ENCODE peak calls at places on chromosomes 16 and 17, in four cellular contexts. T is GM12878, P is K562, H is HepG2. L is an unnamed sample.

GRCh38 chr16:84585886-84586285 is 32.0 kb downstream of the COTL1 start:
- DNase-seq in T (no peak), P (peak), H (no peak), L (peak)

GRCh38 chr17:15894913-15895658 is 49.8 kb upstream of the ADORA2B start:
- DNase-seq in T (no peak), P (no peak), H (no peak), L (no peak)

GRCh38 chr17:69406906-69407305 is 7.6 kb upstream of the MAP2K6 start:
- DNase-seq in T (no peak), P (no peak), H (no peak), L (no peak)

GRCh38 chr17:41524261-41524660 is 3.8 kb downstream of the KRT19 start:
- DNase-seq in T (no peak), P (no peak), H (no peak), L (no peak)

GRCh38 chr17:63001689-63002394 is 35.8 kb downstream of the TANC2 start:
- DNase-seq in T (no peak), P (no peak), H (no peak), L (no peak)

GRCh38 chr16:9703731-9704130 is 478.5 kb downstream of the GRIN2A start:
- DNase-seq in T (no peak), P (no peak), H (no peak), L (no peak)

GRCh38 chr16:29811170-29811895 is 660 bp upstream of the PRRT2 start:
- DNase-seq in T (peak), P (peak), H (peak), L (peak)

GRCh38 chr17:16662936-16663335 is 9.3 kb upstream of the ZNF624 start:
- DNase-seq in T (no peak), P (no peak), H (no peak), L (no peak)

GRCh38 chr16:7731121-7731520 is 398.5 kb downstream of the RBFOX1 start:
- DNase-seq in T (no peak), P (no peak), H (no peak), L (no peak)

GRCh38 chr16:87143661-87144121 is 173.5 kb downstream of the C16orf95 start:
- DNase-seq in T (no peak), P (no peak), H (no peak), L (peak)

GRCh38 chr16:70700101-70701020 is 14.5 kb upstream of the MTSS2 start:
- DNase-seq in T (no peak), P (no peak), H (no peak), L (no peak)

DNA sequence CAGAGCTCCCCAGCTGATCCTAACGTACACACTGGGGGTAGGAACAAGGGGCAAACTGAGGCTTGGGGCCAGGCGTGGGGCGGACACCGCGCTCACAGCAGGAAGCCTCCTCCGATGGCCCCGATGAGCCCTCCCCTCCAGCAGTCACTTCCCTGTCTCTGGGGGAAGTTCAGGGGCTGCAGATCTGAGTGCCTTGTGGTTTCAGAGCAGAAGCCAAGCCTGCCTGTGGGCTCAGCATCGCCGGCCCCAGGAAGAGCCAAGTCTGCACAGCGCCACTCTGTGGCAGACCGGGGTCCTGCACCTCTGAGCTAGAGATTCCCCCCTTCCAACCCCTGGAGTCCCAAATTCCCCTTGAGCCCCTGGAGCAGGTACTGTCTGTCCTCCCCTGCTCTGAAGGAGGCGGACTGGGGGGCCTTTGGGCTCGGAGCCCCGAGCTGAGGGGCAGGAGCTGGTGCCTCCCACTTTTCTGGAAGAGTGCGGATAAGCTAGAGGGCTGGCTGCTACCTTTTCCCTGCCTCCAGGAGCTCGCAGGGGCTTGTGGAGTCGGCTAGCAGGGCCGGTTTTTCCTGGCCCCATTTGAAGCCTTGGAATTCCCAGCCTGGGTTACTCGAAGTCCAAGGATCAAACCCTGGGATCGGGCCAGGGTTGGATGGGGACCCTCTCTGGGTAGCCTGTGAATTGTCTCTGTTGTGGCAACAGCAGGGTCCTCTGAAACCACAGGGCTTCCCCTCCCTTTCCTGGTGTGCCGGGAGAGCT is 2.9 kb downstream of the GSE1 start:
- DNase-seq in T (peak), P (no peak), H (peak), L (peak)
- TF ChIP-seq TCF7 in T (no peak), P (no peak), H (no peak), L (no peak)

GRCh38 chr17:66779186-66779585 is 55.7 kb upstream of the CACNG5 start:
- DNase-seq in T (no peak), P (no peak), H (no peak), L (no peak)

GRCh38 chr17:66776999-66777688 is 57.8 kb upstream of the CACNG5 start:
- DNase-seq in T (no peak), P (no peak), H (peak), L (no peak)

GRCh38 chr17:66778531-66778930 is 56.4 kb upstream of the CACNG5 start:
- DNase-seq in T (no peak), P (no peak), H (no peak), L (no peak)

GRCh38 chr17:66775881-66776400 is 59.0 kb upstream of the CACNG5 start:
- DNase-seq in T (no peak), P (no peak), H (no peak), L (no peak)

GRCh38 chr17:66777689-66778225 is 57.2 kb upstream of the CACNG5 start:
- DNase-seq in T (no peak), P (no peak), H (no peak), L (peak)
- TF ChIP-seq TCF7 in T (no peak), P (no peak), H (no peak), L (no peak)

DNA sequence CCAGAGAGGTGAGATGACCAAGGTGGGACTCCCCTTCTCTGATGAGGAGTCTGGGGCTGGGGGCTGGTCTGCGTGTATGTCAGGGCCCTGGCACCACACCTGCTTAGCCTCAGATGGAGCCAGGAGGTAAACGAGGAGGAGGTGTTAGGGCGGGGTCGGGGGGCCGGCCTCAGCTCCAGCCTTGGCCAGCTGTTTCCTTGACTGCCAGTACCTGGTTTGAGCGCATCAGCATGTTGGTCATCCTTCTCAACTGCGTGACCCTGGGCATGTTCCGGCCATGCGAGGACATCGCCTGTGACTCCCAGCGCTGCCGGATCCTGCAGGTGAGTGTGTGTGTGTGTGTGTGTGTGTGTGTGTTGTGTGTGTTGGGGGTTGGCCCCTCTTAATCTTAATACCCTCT is 8.1 kb downstream of the CACNA1G start:
- DNase-seq in T (no peak), P (no peak), H (no peak), L (no peak)
- TF ChIP-seq TCF7 in T (no peak), P (no peak), H (no peak), L (no peak)

GRCh38 chr17:72273301-72274056 is 152.7 kb downstream of the SOX9 start:
- DNase-seq in T (no peak), P (no peak), H (no peak), L (no peak)

GRCh38 chr17:72270530-72270929 is 149.7 kb downstream of the SOX9 start:
- DNase-seq in T (no peak), P (no peak), H (no peak), L (no peak)

GRCh38 chr17:72274632-72275031 is 153.8 kb downstream of the SOX9 start:
- DNase-seq in T (no peak), P (no peak), H (no peak), L (no peak)

GRCh38 chr17:72267601-72268000 is 146.8 kb downstream of the SOX9 start:
- DNase-seq in T (no peak), P (no peak), H (no peak), L (no peak)

GRCh38 chr17:72271603-72272002 is 150.8 kb downstream of the SOX9 start:
- DNase-seq in T (no peak), P (no peak), H (no peak), L (no peak)
- TF ChIP-seq TCF7 in T (no peak), P (no peak), H (no peak), L (no peak)

GRCh38 chr16:27275394-27275793 is 6.8 kb upstream of the NSMCE1 start:
- DNase-seq in T (no peak), P (no peak), H (no peak), L (no peak)

GRCh38 chr16:27270389-27270788 is 1.8 kb upstream of the NSMCE1 start:
- DNase-seq in T (no peak), P (no peak), H (no peak), L (no peak)

GRCh38 chr16:27272076-27272475 is 3.5 kb upstream of the NSMCE1 start:
- DNase-seq in T (no peak), P (no peak), H (no peak), L (no peak)

GRCh38 chr16:27273330-27273669 is 4.7 kb upstream of the NSMCE1 start:
- DNase-seq in T (no peak), P (no peak), H (no peak), L (no peak)

DNA sequence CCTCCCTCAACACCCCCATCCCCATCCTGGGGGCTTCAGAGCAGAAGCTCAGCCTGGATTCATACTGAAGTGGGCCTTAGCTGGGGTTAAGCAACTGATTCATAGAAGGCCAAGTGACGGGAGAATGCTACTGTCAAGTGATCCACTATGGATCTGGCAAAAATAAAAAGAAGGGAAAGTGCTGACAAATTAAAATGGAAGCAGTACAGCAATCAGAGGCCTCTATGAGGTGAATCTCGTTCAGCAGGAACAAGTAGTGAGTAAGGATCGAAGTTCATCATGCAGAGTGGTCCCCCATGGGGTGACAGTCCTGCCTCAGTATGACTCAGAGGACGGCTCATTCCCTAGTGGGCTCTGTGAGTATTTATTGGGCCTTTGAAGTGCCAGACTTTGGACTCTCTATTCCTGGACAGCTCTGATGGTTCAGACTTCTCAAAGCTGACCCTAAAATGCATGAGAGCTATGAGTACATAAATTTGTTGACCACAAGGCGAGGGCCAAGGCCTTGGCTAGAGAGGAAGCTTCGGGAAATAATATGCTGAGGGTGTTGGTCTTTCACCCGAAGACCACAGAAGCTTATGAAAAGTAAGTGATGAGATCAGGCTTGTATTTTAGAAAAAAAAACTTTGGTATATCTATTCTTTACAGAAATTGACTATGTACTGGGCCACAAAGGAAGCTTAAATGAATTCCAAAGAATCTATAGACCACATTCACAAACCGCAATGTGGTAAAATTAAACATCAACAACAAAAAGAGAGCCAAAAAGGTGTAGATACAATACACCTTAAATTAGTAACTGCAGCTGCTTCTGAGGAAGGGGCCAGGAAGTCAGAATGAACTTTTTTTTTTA is 5.3 kb upstream of the NSMCE1 start:
- DNase-seq in T (no peak), P (no peak), H (peak), L (no peak)
- TF ChIP-seq TCF7 in T (peak), P (no peak), H (peak), L (no peak)

GRCh38 chr17:76264755-76265623 is at the start of gene UBALD2:
- DNase-seq in T (peak), P (peak), H (peak), L (peak)

GRCh38 chr17:76267051-76267576 is 2.0 kb downstream of the UBALD2 start:
- DNase-seq in T (no peak), P (no peak), H (no peak), L (no peak)

GRCh38 chr17:76266244-76266938 is 1.2 kb downstream of the UBALD2 start:
- DNase-seq in T (no peak), P (no peak), H (peak), L (no peak)

GRCh38 chr17:76264425-76264754 is 758 bp upstream of the UBALD2 start:
- DNase-seq in T (no peak), P (no peak), H (no peak), L (no peak)

GRCh38 chr17:76265624-76266243 is 586 bp downstream of the UBALD2 start:
- DNase-seq in T (no peak), P (peak), H (no peak), L (peak)
- TF ChIP-seq TCF7 in T (no peak), P (no peak), H (no peak), L (no peak)

GRCh38 chr17:68085751-68086445 is 50.4 kb downstream of the KPNA2 start:
- DNase-seq in T (no peak), P (no peak), H (no peak), L (no peak)
- TF ChIP-seq TCF7 in T (no peak), P (no peak), H (no peak), L (no peak)

DNA sequence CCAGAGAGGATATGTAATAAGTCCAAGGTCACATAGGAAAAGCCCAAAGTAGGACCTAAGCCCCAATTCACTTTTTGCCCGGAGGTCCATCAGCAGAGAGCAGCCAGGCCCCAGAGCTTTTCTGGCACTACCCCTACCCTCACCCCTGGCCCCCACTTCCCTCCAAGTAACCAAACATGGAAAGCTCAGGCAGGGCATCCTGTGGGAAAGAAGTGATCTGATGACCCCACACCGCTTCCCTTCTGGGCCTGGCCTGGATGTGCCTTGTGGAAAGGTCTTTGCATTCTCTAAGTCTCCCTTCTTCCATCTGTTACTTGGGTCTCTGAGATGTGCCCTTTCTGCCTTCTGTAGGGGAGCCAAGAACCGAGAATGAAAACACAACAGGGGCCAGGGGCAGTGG is 136.9 kb downstream of the TMEM132E start:
- DNase-seq in T (no peak), P (no peak), H (no peak), L (no peak)
- TF ChIP-seq TCF7 in T (no peak), P (no peak), H (no peak), L (no peak)

L was measured in WTC11.